ENCODE peak calls at places on chromosomes 3 and 15, in nine cellular contexts. W, J, T, P, X, O, Q, I and F are unnamed samples. For H3K9me3, the result is how much of the 10 kb centered on the place peaks cover.

GRCh38 chr3:16692486-16693378 is 87.5 kb upstream of the DAZL start:
- DNase-seq in W (no peak), J (no peak), P (no peak), I (no peak), Q (no peak), T (no peak), X (no peak), O (no peak), F (no peak)

GRCh38 chr3:31399270-31399669 is 133.5 kb upstream of the STT3B start:
- DNase-seq in J (no peak), P (no peak), W (no peak), O (no peak), T (no peak), X (no peak), Q (no peak), I (no peak), F (no peak)

GRCh38 chr3:63824309-63824708 is 5.2 kb downstream of the C3orf49 start:
- DNase-seq in O (no peak), I (no peak), W (no peak), J (no peak), T (no peak), Q (no peak), P (peak), X (no peak), F (no peak)

GRCh38 chr15:39131605-39132004 is 449.3 kb upstream of the THBS1 start:
- DNase-seq in X (no peak), W (no peak), J (no peak), P (peak), I (no peak), O (no peak), Q (no peak), T (no peak), F (no peak)

GRCh38 chr15:29126821-29127461 is 142.7 kb downstream of the NSMCE3 start:
- DNase-seq in X (no peak), J (no peak), I (no peak), Q (no peak), T (peak), P (no peak), O (peak), W (no peak), F (no peak)

GRCh38 chr15:69973102-69973714 is 124.5 kb downstream of the TLE3 start:
- DNase-seq in W (no peak), J (no peak), X (no peak), O (no peak), P (peak), I (no peak), Q (no peak), T (no peak), F (no peak)

GRCh38 chr3:53921296-53921695 is 29.6 kb upstream of the SELENOK start:
- DNase-seq in Q (no peak), P (peak), J (no peak), X (no peak), T (no peak), W (no peak), O (no peak), I (no peak), F (peak)

GRCh38 chr3:149437710-149438109 is 36.8 kb upstream of the TM4SF4 start:
- DNase-seq in T (no peak), X (no peak), O (no peak), W (no peak), I (no peak), J (no peak), Q (no peak), P (no peak), F (no peak)

GRCh38 chr3:56357266-56357665 is 111.0 kb downstream of the ERC2 start:
- DNase-seq in W (no peak), T (no peak), I (no peak), P (no peak), Q (no peak), J (no peak), O (no peak), X (no peak), F (peak)

GRCh38 chr3:95815828-95816227 is 998.6 kb upstream of the EPHA6 start:
- DNase-seq in Q (peak), O (no peak), X (no peak), J (no peak), I (no peak), P (no peak), T (no peak), W (peak), F (no peak)

GRCh38 chr3:157914882-157915281 is 191.3 kb downstream of the SHOX2 start:
- DNase-seq in O (no peak), T (no peak), X (no peak), J (no peak), P (peak), W (no peak), Q (no peak), I (no peak), F (no peak)

GRCh38 chr15:71800835-71801745 is 9.3 kb upstream of the NR2E3 start:
- DNase-seq in T (no peak), O (no peak), Q (no peak), I (peak), J (no peak), P (peak), W (no peak), X (peak), F (peak)

GRCh38 chr15:35311607-35312006 is 226.5 kb upstream of the NANOGP8 start:
- DNase-seq in I (no peak), Q (no peak), X (no peak), O (no peak), T (no peak), W (no peak), J (no peak), P (no peak), F (no peak)

GRCh38 chr15:74432968-74433591 is 678 bp downstream of the SEMA7A start:
- DNase-seq in X (no peak), P (no peak), W (peak), I (no peak), J (no peak), Q (no peak), O (no peak), T (no peak), F (no peak)

GRCh38 chr3:112770907-112771306 is 75.8 kb downstream of the CD200R1L start:
- DNase-seq in X (no peak), Q (no peak), P (no peak), T (no peak), W (no peak), I (no peak), O (no peak), J (no peak), F (no peak)

GRCh38 chr3:181710581-181711255 is 1.0 kb upstream of the SOX2 start:
- DNase-seq in I (no peak), O (no peak), T (no peak), W (peak), J (no peak), P (no peak), X (no peak), Q (no peak), F (no peak)

GRCh38 chr15:44654858-44655257 is 8.6 kb downstream of the SPG11 start:
- DNase-seq in P (peak), J (no peak), Q (no peak), W (no peak), I (no peak), T (no peak), O (no peak), X (no peak), F (no peak)

GRCh38 chr3:20075197-20075596 is 35.0 kb downstream of the KAT2B start:
- DNase-seq in Q (no peak), P (no peak), W (no peak), I (no peak), J (no peak), T (no peak), X (no peak), O (no peak), F (no peak)

GRCh38 chr3:4950351-4950784 is 28.9 kb upstream of the BHLHE40 start:
- DNase-seq in O (no peak), T (peak), W (peak), J (no peak), I (no peak), P (peak), Q (peak), X (no peak), F (no peak)

GRCh38 chr3:196735751-196736150 is 3.9 kb upstream of the PAK2 start:
- DNase-seq in P (peak), J (no peak), X (no peak), O (no peak), Q (no peak), T (no peak), I (no peak), W (no peak), F (no peak)

GRCh38 chr3:119427669-119428068 is 35.7 kb downstream of the TMEM39A start:
- DNase-seq in O (no peak), T (no peak), Q (no peak), I (no peak), P (peak), X (no peak), W (no peak), J (no peak), F (no peak)
- H3K9me3 ChIP-seq in O (under half), T (under half), Q (under half), I (under half), P (under half), X (under half), W (under half), J (under half), F (under half)

GRCh38 chr3:43015572-43016512 is 36.7 kb downstream of the GASK1A start:
- DNase-seq in Q (no peak), I (no peak), T (no peak), J (no peak), X (peak), O (no peak), W (no peak), P (no peak), F (no peak)
- H3K9me3 ChIP-seq in Q (under half), I (under half), T (under half), J (under half), X (under half), O (under half), W (under half), P (under half), F (under half)

GRCh38 chr3:8343058-8343457 is 158.6 kb upstream of the LMCD1 start:
- DNase-seq in Q (no peak), J (no peak), I (no peak), W (no peak), T (no peak), O (no peak), X (no peak), P (no peak), F (no peak)

GRCh38 chr3:8341853-8342252 is 159.8 kb upstream of the LMCD1 start:
- DNase-seq in W (peak), P (peak), O (no peak), J (no peak), I (no peak), X (no peak), T (no peak), Q (no peak), F (no peak)

GRCh38 chr3:8348076-8348475 is 153.5 kb upstream of the LMCD1 start:
- DNase-seq in Q (no peak), X (no peak), T (no peak), P (no peak), O (no peak), J (no peak), I (no peak), W (no peak), F (no peak)

GRCh38 chr3:8345396-8345795 is 156.2 kb upstream of the LMCD1 start:
- DNase-seq in Q (no peak), W (no peak), T (no peak), P (no peak), J (no peak), I (no peak), X (no peak), O (no peak), F (no peak)
- H3K9me3 ChIP-seq in Q (under half), W (under half), T (under half), P (under half), J (under half), I (under half), X (under half), O (under half), F (under half)

GRCh38 chr3:138646008-138646407 is 37.4 kb downstream of the FAIM start:
- DNase-seq in Q (no peak), J (no peak), T (no peak), P (no peak), W (no peak), I (no peak), O (no peak), X (no peak), F (no peak)

GRCh38 chr3:138642226-138642926 is 33.8 kb downstream of the FAIM start:
- DNase-seq in Q (no peak), W (no peak), X (no peak), O (no peak), J (no peak), P (no peak), I (no peak), T (no peak), F (no peak)

GRCh38 chr3:138646527-138646926 is 38.0 kb downstream of the FAIM start:
- DNase-seq in I (no peak), P (no peak), O (no peak), X (no peak), T (no peak), J (no peak), W (no peak), Q (no peak), F (no peak)

GRCh38 chr3:138640537-138640936 is 32.0 kb downstream of the FAIM start:
- DNase-seq in J (no peak), T (no peak), Q (no peak), W (no peak), O (no peak), P (no peak), X (no peak), I (no peak), F (no peak)

GRCh38 chr3:138642927-138643253 is 34.3 kb downstream of the FAIM start:
- DNase-seq in P (no peak), J (no peak), T (no peak), Q (no peak), I (no peak), X (no peak), O (no peak), W (no peak), F (no peak)
- H3K9me3 ChIP-seq in P (under half), J (under half), T (under half), Q (under half), I (under half), X (under half), O (under half), W (under half), F (under half)

GRCh38 chr15:76270876-76271275 is 40.4 kb downstream of the ETFA start:
- DNase-seq in J (no peak), I (no peak), W (no peak), X (no peak), O (no peak), T (no peak), Q (no peak), P (no peak), F (no peak)
- H3K9me3 ChIP-seq in J (under half), I (under half), W (under half), X (under half), O (under half), T (under half), Q (under half), P (under half), F (under half)

GRCh38 chr15:56124391-56124790 is 119.3 kb downstream of the RFX7 start:
- DNase-seq in I (no peak), W (no peak), Q (no peak), T (no peak), P (no peak), X (no peak), O (no peak), J (no peak), F (no peak)
- H3K9me3 ChIP-seq in I (under half), W (under half), Q (under half), T (under half), P (under half), X (under half), O (under half), J (under half), F (under half)

GRCh38 chr15:49232407-49232806 is 62.4 kb downstream of the GALK2 start:
- DNase-seq in J (no peak), T (no peak), O (no peak), Q (no peak), I (no peak), X (no peak), W (no peak), P (no peak), F (no peak)
- H3K9me3 ChIP-seq in J (under half), T (under half), O (under half), Q (under half), I (under half), X (under half), W (under half), P (under half), F (under half)

GRCh38 chr3:75768303-75769017 is 16.9 kb downstream of the ZNF717 start:
- DNase-seq in Q (no peak), W (no peak), O (no peak), P (no peak), I (no peak), J (no peak), X (no peak), T (no peak), F (no peak)
- H3K9me3 ChIP-seq in Q (under half), W (under half), O (under half), P (under half), I (under half), J (under half), X (under half), T (half or more), F (under half)

GRCh38 chr15:101411588-101411987 is 77.9 kb downstream of the PCSK6 start:
- DNase-seq in T (no peak), P (no peak), X (peak), O (no peak), J (no peak), I (no peak), W (no peak), Q (no peak), F (no peak)

GRCh38 chr15:101411085-101411484 is 78.4 kb downstream of the PCSK6 start:
- DNase-seq in J (no peak), Q (no peak), O (no peak), W (no peak), P (no peak), X (no peak), I (no peak), T (no peak), F (no peak)

GRCh38 chr15:101407966-101408775 is 81.3 kb downstream of the PCSK6 start:
- DNase-seq in Q (no peak), T (no peak), J (no peak), P (no peak), W (no peak), I (no peak), O (no peak), X (peak), F (no peak)

GRCh38 chr15:101410612-101411011 is 78.9 kb downstream of the PCSK6 start:
- DNase-seq in P (no peak), X (no peak), I (no peak), Q (no peak), O (no peak), W (no peak), J (no peak), T (no peak), F (no peak)

DNA sequence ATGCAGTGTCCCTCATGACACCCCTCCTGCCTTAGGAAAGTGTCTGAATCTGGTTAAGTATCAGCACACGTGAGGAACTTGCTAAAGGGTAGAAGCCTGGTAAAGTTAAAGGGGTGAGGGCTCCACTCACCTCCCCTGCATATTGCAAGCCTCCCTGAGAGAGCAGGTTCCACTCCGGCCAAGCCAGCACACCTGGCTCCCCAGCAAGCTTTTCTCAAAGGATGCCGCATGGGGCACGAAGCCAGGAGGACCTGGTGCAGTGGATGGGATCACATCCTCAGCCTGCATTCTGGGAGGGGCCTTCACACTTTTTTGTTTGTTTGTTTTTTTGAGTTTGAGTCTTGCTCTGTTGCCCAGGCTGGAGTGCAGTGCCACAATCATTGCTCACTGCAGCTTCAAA is 79.9 kb downstream of the PCSK6 start:
- DNase-seq in P (no peak), Q (no peak), X (peak), O (no peak), W (no peak), J (no peak), I (no peak), T (no peak), F (no peak)
- H3K9me3 ChIP-seq in P (under half), Q (under half), X (under half), O (under half), W (under half), J (under half), I (under half), T (under half), F (under half)